ENCODE peak calls at places on chromosomes 1 and 21, in five cellular contexts. R is coronary artery, I is psoas muscle, J is hepatocyte, F is brain microvascular endothelial cell. K is an unnamed sample.

GRCh38 chr1:162674018-162674608 is 41.8 kb downstream of the DDR2 start:
- DNase-seq in R (no peak), F (no peak), J (no peak), I (no peak), K (peak; percentile 63)

GRCh38 chr1:26626994-26627393 is 68.8 kb upstream of the ARID1A start:
- DNase-seq in I (no peak), F (peak; percentile 14), J (no peak), R (no peak), K (peak; percentile 61)

GRCh38 chr1:6497867-6498575 is 6.6 kb upstream of the PLEKHG5 start:
- DNase-seq in J (no peak), I (no peak), F (no peak), R (no peak), K (no peak)

GRCh38 chr1:52159033-52159789 is 17.3 kb downstream of the ZFYVE9 start:
- DNase-seq in I (no peak), R (no peak), J (no peak), F (peak; percentile 14), K (no peak)

GRCh38 chr1:222009105-222009730 is 267.3 kb upstream of the DUSP10 start:
- DNase-seq in I (no peak), R (no peak), J (peak; percentile 29), F (no peak), K (peak; percentile 48)

GRCh38 chr1:147670319-147671003 is at the start of gene ACP6:
- DNase-seq in R (peak; percentile 95), I (peak; percentile 97), F (peak; percentile 95), J (peak; percentile 95), K (peak; percentile 97)

GRCh38 chr1:234756066-234756783 is 146.2 kb upstream of the IRF2BP2 start:
- DNase-seq in J (no peak), I (no peak), F (peak; percentile 53), R (no peak), K (peak; percentile 31)

GRCh38 chr1:27528701-27529637 is 39.0 kb upstream of the WASF2 start:
- DNase-seq in F (no peak), I (peak; percentile 88), R (no peak), J (peak; percentile 73), K (peak; percentile 66)

GRCh38 chr1:46302091-46303037 is 1.1 kb downstream of the LRRC41 start:
- DNase-seq in J (peak; percentile 87), F (peak; percentile 13), I (peak; percentile 69), R (no peak), K (peak; percentile 70)
- TF ChIP-seq CTCF in J (peak; percentile 22), F (peak; percentile 12), I (peak; percentile 24), R (no peak), K (no peak)

DNA sequence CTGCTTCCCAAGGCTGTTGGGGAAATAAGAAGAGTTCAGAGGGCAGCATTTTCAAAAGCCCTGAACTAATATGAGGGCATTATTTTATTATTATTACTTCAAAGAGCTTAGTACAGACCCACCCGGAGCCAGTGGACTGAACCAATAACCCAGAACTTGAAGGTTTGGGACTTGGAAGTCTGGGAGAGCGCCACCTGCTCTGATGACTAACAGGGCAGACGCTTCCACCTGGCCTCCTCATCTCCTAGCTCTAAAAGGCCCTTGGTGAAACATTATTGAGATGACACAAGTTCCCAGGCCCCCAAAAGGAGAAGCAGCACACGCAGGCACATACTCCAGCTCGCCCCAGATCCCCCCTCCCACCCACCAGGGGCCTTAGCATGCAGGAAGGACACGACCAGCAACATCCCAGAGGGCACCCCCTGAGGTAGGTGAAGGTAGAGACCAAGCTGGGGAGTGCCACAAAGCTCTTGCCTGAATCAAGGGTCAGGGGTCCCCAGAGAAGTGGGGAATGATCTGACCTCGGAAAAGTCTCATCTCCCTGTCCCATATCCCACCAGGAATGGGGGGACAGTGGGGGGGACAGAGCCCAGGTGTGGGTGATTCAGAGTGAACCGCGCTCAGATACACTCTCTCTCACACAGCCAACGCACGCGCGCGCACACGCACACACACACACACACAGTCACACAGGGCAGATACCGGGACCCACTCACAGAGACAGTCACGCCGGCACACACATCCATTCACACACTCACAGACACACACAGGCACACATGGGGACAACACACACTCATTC is 1.2 kb downstream of the DLGAP3 start:
- DNase-seq in R (no peak), F (no peak), J (no peak), I (no peak), K (no peak)
- H3K4me3 ChIP-seq in R (peak overlapping the region; percentile 64), F (no peak overlapping the region), J (no peak overlapping the region), I (peak overlapping the region; percentile 61), K (no peak overlapping the region)

DNA sequence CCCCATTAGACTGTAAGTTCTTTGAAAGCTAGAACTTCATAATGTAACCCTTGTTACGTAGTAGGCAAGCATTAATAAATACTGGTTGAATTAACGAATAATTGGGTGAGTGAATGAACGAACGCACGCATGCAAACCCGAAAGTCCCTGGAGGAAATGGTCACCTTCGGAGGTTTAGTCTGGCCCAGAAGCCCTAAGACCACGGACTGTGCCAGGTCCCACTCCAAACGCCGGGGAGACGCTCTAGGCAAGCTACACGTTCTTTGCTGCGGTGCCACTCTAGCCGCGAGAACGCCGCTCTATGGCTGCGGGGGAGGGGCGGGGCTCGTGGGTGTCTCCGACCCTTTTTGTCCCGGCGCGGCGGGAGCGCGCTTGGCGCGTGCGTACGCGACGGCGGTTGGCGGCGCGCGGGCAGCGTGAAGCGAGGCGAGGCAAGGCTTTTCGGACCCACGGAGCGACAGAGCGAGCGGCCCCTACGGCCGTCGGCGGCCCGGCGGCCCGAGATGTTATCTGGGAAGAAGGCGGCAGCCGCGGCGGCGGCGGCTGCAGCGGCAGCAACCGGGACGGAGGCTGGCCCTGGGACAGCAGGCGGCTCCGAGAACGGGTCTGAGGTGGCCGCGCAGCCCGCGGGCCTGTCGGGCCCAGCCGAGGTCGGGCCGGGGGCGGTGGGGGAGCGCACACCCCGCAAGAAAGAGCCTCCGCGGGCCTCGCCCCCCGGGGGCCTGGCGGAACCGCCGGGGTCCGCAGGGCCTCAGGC is at the start of gene KDM1A:
- DNase-seq in F (peak; percentile 98), J (peak; percentile 98), I (peak; percentile 99), R (peak; percentile 96), K (peak; percentile 98)
- TF ChIP-seq CTCF in F (peak; percentile 30), J (peak; percentile 24), I (peak; percentile 7), R (no peak), K (no peak)

GRCh38 chr21:43921602-43921978 is 56.6 kb downstream of the AGPAT3 start:
- DNase-seq in R (no peak), F (no peak), I (no peak), J (peak; percentile 59), K (no peak)
- H3K4me3 ChIP-seq in R (no peak overlapping the region), F (no peak overlapping the region), I (no peak overlapping the region), J (no peak overlapping the region), K (no peak overlapping the region)

DNA sequence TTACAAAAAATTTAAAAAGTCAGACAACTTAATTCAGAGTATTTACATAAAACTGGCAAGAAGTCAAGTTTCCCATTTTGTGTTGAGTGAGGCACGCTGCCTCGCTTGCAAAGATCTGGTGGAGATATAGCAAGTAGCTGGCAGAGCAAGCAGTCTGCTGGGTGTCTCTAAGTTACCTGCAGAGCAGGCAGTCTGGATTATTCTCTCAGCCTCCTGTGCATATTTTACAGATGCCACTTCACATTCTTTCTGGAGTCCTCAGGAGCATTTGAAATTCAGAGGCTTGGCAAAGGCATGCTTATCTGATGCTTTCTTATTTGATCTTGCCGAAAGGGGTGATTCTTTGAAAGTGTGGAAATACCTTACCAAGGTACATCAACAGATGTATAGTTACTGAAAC is 640.4 kb upstream of the ADGRL4 start:
- DNase-seq in J (peak; percentile 11), I (no peak), R (no peak), F (no peak), K (no peak)
- TF ChIP-seq CTCF in J (no peak), I (no peak), R (no peak), F (no peak), K (no peak)

DNA sequence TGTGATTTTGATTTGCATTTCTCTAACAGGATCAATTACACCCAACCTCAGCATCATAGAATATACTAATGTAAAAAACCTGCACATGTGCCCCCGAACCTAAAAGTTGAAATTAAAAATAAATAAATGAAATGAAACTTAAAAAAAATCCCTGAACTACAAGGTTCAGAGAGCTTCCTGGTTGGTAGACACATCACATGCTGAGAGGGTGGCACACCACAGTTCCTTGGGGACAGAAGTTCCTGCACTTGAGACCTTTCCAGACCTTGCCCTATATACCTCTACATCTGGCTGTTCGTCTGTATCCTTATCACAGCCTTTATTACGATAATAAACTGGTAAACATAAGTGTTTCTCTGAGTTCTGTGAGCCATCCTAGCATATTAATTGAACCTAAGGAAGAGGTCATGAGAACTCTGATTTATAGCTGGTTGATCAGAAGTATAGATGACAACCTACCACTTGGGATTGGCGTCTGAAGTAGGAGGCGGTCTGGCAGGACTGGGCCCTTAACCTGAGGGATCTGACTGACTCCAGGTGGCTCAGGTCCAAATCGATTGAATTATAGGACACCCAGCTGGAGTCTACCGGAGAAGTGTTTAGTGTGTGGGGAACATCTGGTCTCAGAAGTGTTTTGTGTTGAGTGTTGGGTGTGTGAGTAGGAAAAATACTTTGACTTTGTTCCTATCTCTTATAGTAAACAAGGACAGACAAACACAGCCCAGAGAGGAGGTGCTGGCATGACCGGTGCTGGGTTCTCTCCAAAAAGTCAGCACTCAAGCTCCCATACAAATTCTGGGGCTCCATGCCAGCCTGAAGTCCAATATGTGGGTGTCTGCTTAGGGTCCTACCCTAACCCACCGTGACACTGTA is 19.0 kb downstream of the C1orf115 start:
- DNase-seq in R (no peak), F (no peak), J (no peak), I (no peak), K (no peak)
- H3K4me3 ChIP-seq in R (no peak overlapping the region), F (no peak overlapping the region), J (no peak overlapping the region), I (no peak overlapping the region), K (no peak overlapping the region)

GRCh38 chr1:247373721-247374141 is 42.1 kb upstream of the ZNF496 start:
- DNase-seq in I (peak; percentile 58), R (no peak), J (peak; percentile 64), F (peak; percentile 42), K (peak; percentile 62)
- TF ChIP-seq CTCF in I (peak; percentile 41), R (no peak), J (peak; percentile 49), F (peak; percentile 64), K (peak; percentile 72)

GRCh38 chr1:156083800-156084790 is 1.8 kb upstream of the MEX3A start:
- DNase-seq in F (no peak), I (no peak), R (no peak), J (no peak), K (peak; percentile 45)
- H3K4me3 ChIP-seq in F (no peak overlapping the region), I (no peak overlapping the region), R (no peak overlapping the region), J (peak overlapping the region; percentile 73), K (no peak overlapping the region)